ENCODE peak calls at places on chromosomes 5 and 9, in five cellular contexts. One of them, this sample, is unnamed.

GRCh38 chr5:166772770-166773169 is 1518.7 kb upstream of the WWC1 start:
- DNase-seq in left colon: no peak
- DNase-seq in GM13977: no peak
- DNase-seq in lung: no peak
- DNase-seq in stimulated activated CD4-positive, alpha-beta T cell treated with anti-CD3 and anti-CD28 coated beads, Interleukin-2, amount 100 ng/mL, for 24 hours: no peak
- DNase-seq in this sample: no peak

GRCh38 chr5:58346001-58346400 is 113.9 kb downstream of the PLK2 start:
- DNase-seq in left colon: no peak
- DNase-seq in GM13977: no peak
- DNase-seq in lung: no peak
- DNase-seq in stimulated activated CD4-positive, alpha-beta T cell treated with anti-CD3 and anti-CD28 coated beads, Interleukin-2, amount 100 ng/mL, for 24 hours: no peak
- DNase-seq in this sample: no peak

GRCh38 chr5:10563132-10563939 is 534 bp upstream of the ANKRD33B start:
- DNase-seq in left colon: peak
- DNase-seq in GM13977: peak
- DNase-seq in lung: no peak
- DNase-seq in stimulated activated CD4-positive, alpha-beta T cell treated with anti-CD3 and anti-CD28 coated beads, Interleukin-2, amount 100 ng/mL, for 24 hours: peak
- DNase-seq in this sample: peak

GRCh38 chr5:65185468-65185867 is 296.3 kb downstream of the ADAMTS6 start:
- DNase-seq in left colon: no peak
- DNase-seq in GM13977: no peak
- DNase-seq in lung: no peak
- DNase-seq in stimulated activated CD4-positive, alpha-beta T cell treated with anti-CD3 and anti-CD28 coated beads, Interleukin-2, amount 100 ng/mL, for 24 hours: no peak
- DNase-seq in this sample: no peak

GRCh38 chr5:110288766-110289165 is 437.7 kb downstream of the TMEM232 start:
- DNase-seq in left colon: no peak
- DNase-seq in GM13977: no peak
- DNase-seq in lung: no peak
- DNase-seq in stimulated activated CD4-positive, alpha-beta T cell treated with anti-CD3 and anti-CD28 coated beads, Interleukin-2, amount 100 ng/mL, for 24 hours: no peak
- DNase-seq in this sample: no peak

GRCh38 chr9:110842169-110842568 is 173.6 kb downstream of the MUSK start:
- DNase-seq in left colon: no peak
- DNase-seq in GM13977: no peak
- DNase-seq in lung: no peak
- DNase-seq in stimulated activated CD4-positive, alpha-beta T cell treated with anti-CD3 and anti-CD28 coated beads, Interleukin-2, amount 100 ng/mL, for 24 hours: no peak
- DNase-seq in this sample: no peak

GRCh38 chr9:13431137-13431536 is 151.6 kb upstream of the MPDZ start:
- DNase-seq in left colon: no peak
- DNase-seq in GM13977: no peak
- DNase-seq in lung: no peak
- DNase-seq in stimulated activated CD4-positive, alpha-beta T cell treated with anti-CD3 and anti-CD28 coated beads, Interleukin-2, amount 100 ng/mL, for 24 hours: no peak
- DNase-seq in this sample: no peak

GRCh38 chr5:111963555-111963954 is 206.6 kb upstream of the NREP start:
- DNase-seq in left colon: no peak
- DNase-seq in GM13977: no peak
- DNase-seq in lung: no peak
- DNase-seq in stimulated activated CD4-positive, alpha-beta T cell treated with anti-CD3 and anti-CD28 coated beads, Interleukin-2, amount 100 ng/mL, for 24 hours: no peak
- DNase-seq in this sample: no peak

GRCh38 chr5:5995819-5996218 is 382.5 kb downstream of the MED10 start:
- DNase-seq in left colon: no peak
- DNase-seq in GM13977: no peak
- DNase-seq in lung: no peak
- DNase-seq in stimulated activated CD4-positive, alpha-beta T cell treated with anti-CD3 and anti-CD28 coated beads, Interleukin-2, amount 100 ng/mL, for 24 hours: no peak
- DNase-seq in this sample: no peak

GRCh38 chr5:138640138-138640537 is 64.9 kb upstream of the HSPA9 start:
- DNase-seq in left colon: no peak
- DNase-seq in GM13977: no peak
- DNase-seq in lung: no peak
- DNase-seq in stimulated activated CD4-positive, alpha-beta T cell treated with anti-CD3 and anti-CD28 coated beads, Interleukin-2, amount 100 ng/mL, for 24 hours: no peak
- DNase-seq in this sample: no peak

GRCh38 chr9:125991886-125992529 is 244.8 kb downstream of the PBX3 start:
- DNase-seq in left colon: no peak
- DNase-seq in GM13977: no peak
- DNase-seq in lung: no peak
- DNase-seq in stimulated activated CD4-positive, alpha-beta T cell treated with anti-CD3 and anti-CD28 coated beads, Interleukin-2, amount 100 ng/mL, for 24 hours: no peak
- DNase-seq in this sample: no peak

GRCh38 chr5:151085517-151086031 is 4.7 kb upstream of the TNIP1 start:
- DNase-seq in left colon: peak
- DNase-seq in GM13977: no peak
- DNase-seq in lung: peak
- DNase-seq in stimulated activated CD4-positive, alpha-beta T cell treated with anti-CD3 and anti-CD28 coated beads, Interleukin-2, amount 100 ng/mL, for 24 hours: peak
- DNase-seq in this sample: no peak

GRCh38 chr5:173165193-173165988 is 21.1 kb downstream of the BNIP1 start:
- DNase-seq in left colon: no peak
- DNase-seq in GM13977: no peak
- DNase-seq in lung: no peak
- DNase-seq in stimulated activated CD4-positive, alpha-beta T cell treated with anti-CD3 and anti-CD28 coated beads, Interleukin-2, amount 100 ng/mL, for 24 hours: no peak
- DNase-seq in this sample: no peak